ENCODE peak calls at places on chromosomes 16 and 17, in six cellular contexts. One of them, this sample, is unnamed.

GRCh38 chr17:81904600-81905423 is 2.8 kb downstream of the NPB start:
- DNase-seq in testis: no peak
- DNase-seq in stomach: no peak
- DNase-seq in IMR-90: no peak
- DNase-seq in A549: no peak
- DNase-seq in Peyer's patch: no peak
- DNase-seq in this sample: no peak

GRCh38 chr16:66250686-66251405 is 115.6 kb upstream of the CDH5 start:
- DNase-seq in testis: peak
- DNase-seq in stomach: peak
- DNase-seq in IMR-90: peak
- DNase-seq in A549: no peak
- DNase-seq in Peyer's patch: peak
- DNase-seq in this sample: peak

GRCh38 chr16:4314532-4315184 is 1.2 kb upstream of the GLIS2 start:
- DNase-seq in testis: no peak
- DNase-seq in stomach: no peak
- DNase-seq in IMR-90: peak
- DNase-seq in A549: peak
- DNase-seq in Peyer's patch: no peak
- DNase-seq in this sample: no peak

GRCh38 chr16:64784635-64785034 is 337.2 kb downstream of the CDH11 start:
- DNase-seq in testis: no peak
- DNase-seq in stomach: no peak
- DNase-seq in IMR-90: no peak
- DNase-seq in A549: no peak
- DNase-seq in Peyer's patch: no peak
- DNase-seq in this sample: no peak

GRCh38 chr17:9467518-9467917 is 108.1 kb downstream of the STX8 start:
- DNase-seq in testis: peak
- DNase-seq in stomach: no peak
- DNase-seq in IMR-90: no peak
- DNase-seq in A549: no peak
- DNase-seq in Peyer's patch: no peak
- DNase-seq in this sample: no peak

GRCh38 chr16:48054881-48055601 is 100.8 kb downstream of the ABCC12 start:
- DNase-seq in testis: peak
- DNase-seq in stomach: peak
- DNase-seq in IMR-90: peak
- DNase-seq in A549: peak
- DNase-seq in Peyer's patch: no peak
- DNase-seq in this sample: no peak

GRCh38 chr17:40443196-40443987 is at the start of gene IGFBP4:
- DNase-seq in testis: peak
- DNase-seq in stomach: peak
- DNase-seq in IMR-90: peak
- DNase-seq in A549: peak
- DNase-seq in Peyer's patch: peak
- DNase-seq in this sample: peak

GRCh38 chr17:43702636-43703035 is 40.9 kb upstream of the MEOX1 start:
- DNase-seq in testis: peak
- DNase-seq in stomach: no peak
- DNase-seq in IMR-90: no peak
- DNase-seq in A549: peak
- DNase-seq in Peyer's patch: no peak
- DNase-seq in this sample: no peak

GRCh38 chr16:11161974-11162373 is 94.0 kb downstream of the SOCS1 start:
- DNase-seq in testis: no peak
- DNase-seq in stomach: no peak
- DNase-seq in IMR-90: no peak
- DNase-seq in A549: no peak
- DNase-seq in Peyer's patch: peak
- DNase-seq in this sample: no peak

GRCh38 chr16:74606521-74607309 is at the start of gene GLG1:
- DNase-seq in testis: peak
- DNase-seq in stomach: peak
- DNase-seq in IMR-90: peak
- DNase-seq in A549: peak
- DNase-seq in Peyer's patch: peak
- DNase-seq in this sample: peak
- TF ChIP-seq POLR2A in testis: peak
- TF ChIP-seq POLR2A in stomach: no peak
- TF ChIP-seq POLR2A in IMR-90: peak
- TF ChIP-seq POLR2A in A549: peak
- TF ChIP-seq POLR2A in Peyer's patch: peak
- TF ChIP-seq POLR2A in this sample: peak

GRCh38 chr17:7650509-7651096 is at the start of gene ATP1B2:
- DNase-seq in testis: peak
- DNase-seq in stomach: peak
- DNase-seq in IMR-90: no peak
- DNase-seq in A549: peak
- DNase-seq in Peyer's patch: peak
- DNase-seq in this sample: no peak
- H3K27ac ChIP-seq in testis: peak
- H3K27ac ChIP-seq in stomach: peak
- H3K27ac ChIP-seq in IMR-90: no peak
- H3K27ac ChIP-seq in A549: no peak
- H3K27ac ChIP-seq in Peyer's patch: peak
- H3K27ac ChIP-seq in this sample: no peak

DNA sequence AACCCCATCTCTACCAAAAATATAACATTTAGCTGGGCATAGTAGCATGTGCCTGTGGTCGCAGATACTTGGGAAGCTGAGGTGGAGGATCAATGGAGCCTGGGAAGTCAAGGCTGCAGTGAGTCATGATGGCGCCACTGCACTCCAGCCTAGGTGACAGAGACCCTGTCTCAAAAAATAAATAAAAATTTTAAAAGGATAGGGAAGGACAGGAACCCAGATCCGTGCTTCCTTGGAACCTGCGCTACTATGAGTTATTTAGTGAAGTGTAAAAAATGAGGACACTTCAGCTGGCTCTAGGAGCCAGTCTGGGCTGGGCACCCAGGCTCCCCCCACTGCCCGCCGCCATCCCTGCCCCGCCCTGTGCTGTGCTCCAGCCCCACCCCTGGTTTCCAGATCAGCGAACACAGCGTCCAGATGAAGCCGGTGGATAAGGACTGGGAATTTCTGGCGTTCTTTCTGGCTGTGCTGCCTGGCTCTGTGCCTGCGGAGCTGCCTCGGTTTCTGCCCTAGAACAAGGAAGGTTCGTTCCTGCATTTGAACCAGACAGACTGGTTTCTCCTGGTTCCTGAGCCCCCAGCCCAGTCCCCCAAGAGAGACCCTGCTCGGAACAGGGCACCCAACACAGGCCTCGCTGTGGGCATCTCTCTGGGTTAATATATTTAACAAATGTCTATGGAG is 18.5 kb downstream of the PLLP start:
- DNase-seq in testis: peak
- DNase-seq in stomach: peak
- DNase-seq in IMR-90: no peak
- DNase-seq in A549: no peak
- DNase-seq in Peyer's patch: peak
- DNase-seq in this sample: no peak
- TF ChIP-seq POLR2A in testis: no peak
- TF ChIP-seq POLR2A in stomach: no peak
- TF ChIP-seq POLR2A in IMR-90: no peak
- TF ChIP-seq POLR2A in A549: no peak
- TF ChIP-seq POLR2A in Peyer's patch: peak
- TF ChIP-seq POLR2A in this sample: no peak

GRCh38 chr16:79265701-79266100 is 334.8 kb downstream of the MAF start:
- DNase-seq in testis: no peak
- DNase-seq in stomach: no peak
- DNase-seq in IMR-90: no peak
- DNase-seq in A549: no peak
- DNase-seq in Peyer's patch: no peak
- DNase-seq in this sample: no peak
- H3K27ac ChIP-seq in testis: no peak
- H3K27ac ChIP-seq in stomach: no peak
- H3K27ac ChIP-seq in IMR-90: no peak
- H3K27ac ChIP-seq in A549: no peak
- H3K27ac ChIP-seq in Peyer's patch: no peak
- H3K27ac ChIP-seq in this sample: no peak

GRCh38 chr17:76079577-76080206 is 710 bp downstream of the ZACN start:
- DNase-seq in testis: no peak
- DNase-seq in stomach: no peak
- DNase-seq in IMR-90: no peak
- DNase-seq in A549: no peak
- DNase-seq in Peyer's patch: no peak
- DNase-seq in this sample: no peak
- TF ChIP-seq POLR2A in testis: no peak
- TF ChIP-seq POLR2A in stomach: no peak
- TF ChIP-seq POLR2A in IMR-90: no peak
- TF ChIP-seq POLR2A in A549: peak
- TF ChIP-seq POLR2A in Peyer's patch: no peak
- TF ChIP-seq POLR2A in this sample: no peak

DNA sequence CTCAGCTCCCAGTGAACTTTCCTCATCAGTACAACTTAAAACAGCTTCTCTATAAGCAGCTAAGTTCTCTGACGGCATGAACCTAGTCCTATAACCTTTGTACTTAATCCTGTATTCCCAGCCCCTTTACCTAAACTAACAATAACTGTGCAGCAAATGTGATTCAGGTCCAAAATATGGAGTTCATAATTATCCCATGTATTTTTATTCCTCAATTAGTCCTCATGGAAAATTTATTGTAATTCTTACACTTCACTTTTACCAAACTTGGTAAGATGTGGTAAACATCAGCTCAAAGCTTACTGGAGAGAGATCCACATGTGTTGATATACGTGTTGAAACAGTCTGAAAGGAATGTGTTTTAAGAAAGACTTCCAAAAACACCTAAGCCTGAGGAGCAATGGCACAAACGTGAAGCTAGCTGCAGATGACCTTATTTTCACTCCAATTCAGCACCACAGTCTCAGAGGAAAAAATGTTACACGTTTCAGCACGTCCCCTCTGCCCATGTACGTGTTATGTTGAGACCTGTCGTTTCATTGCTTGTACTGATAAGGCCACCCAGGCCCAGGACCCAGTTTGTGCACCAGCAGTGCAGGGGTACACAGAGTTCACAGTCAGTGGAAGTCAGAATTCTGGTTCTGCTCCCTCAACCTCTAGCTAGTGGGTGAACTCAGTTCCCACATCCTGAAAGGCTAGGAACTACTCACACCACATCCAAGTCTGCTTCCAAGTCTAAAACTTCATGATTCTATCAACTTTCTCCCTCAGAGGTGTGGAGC is 7.1 kb downstream of the USP31 start:
- DNase-seq in testis: no peak
- DNase-seq in stomach: no peak
- DNase-seq in IMR-90: no peak
- DNase-seq in A549: no peak
- DNase-seq in Peyer's patch: no peak
- DNase-seq in this sample: no peak
- H3K27ac ChIP-seq in testis: no peak
- H3K27ac ChIP-seq in stomach: peak
- H3K27ac ChIP-seq in IMR-90: no peak
- H3K27ac ChIP-seq in A549: no peak
- H3K27ac ChIP-seq in Peyer's patch: no peak
- H3K27ac ChIP-seq in this sample: peak

This sample was measured in suprapubic skin.